ENCODE peak calls at places on chromosomes 1 and 21, in six cellular contexts. One of them, this sample, is unnamed.

GRCh38 chr1:24886241-24886640 is 43.8 kb downstream of the RUNX3 start:
- DNase-seq in neuronal stem cell: no peak
- DNase-seq in IMR-90: no peak
- DNase-seq in mesenchymal stem cell: no peak
- DNase-seq in H9: no peak
- DNase-seq in H1: peak
- DNase-seq in this sample: no peak

GRCh38 chr21:22575165-22575584 is 1577.0 kb downstream of the NCAM2 start:
- DNase-seq in neuronal stem cell: peak
- DNase-seq in IMR-90: no peak
- DNase-seq in mesenchymal stem cell: no peak
- DNase-seq in H9: peak
- DNase-seq in H1: peak
- DNase-seq in this sample: peak

GRCh38 chr1:100614570-100614969 is 76.6 kb downstream of the GPR88 start:
- DNase-seq in neuronal stem cell: no peak
- DNase-seq in IMR-90: no peak
- DNase-seq in mesenchymal stem cell: no peak
- DNase-seq in H9: no peak
- DNase-seq in H1: no peak
- DNase-seq in this sample: no peak

GRCh38 chr1:229022595-229023350 is 248.1 kb upstream of the RAB4A start:
- DNase-seq in neuronal stem cell: no peak
- DNase-seq in IMR-90: no peak
- DNase-seq in mesenchymal stem cell: no peak
- DNase-seq in H9: no peak
- DNase-seq in H1: no peak
- DNase-seq in this sample: no peak

GRCh38 chr1:157517026-157517425 is 35.3 kb downstream of the FCRL5 start:
- DNase-seq in neuronal stem cell: no peak
- DNase-seq in IMR-90: no peak
- DNase-seq in mesenchymal stem cell: no peak
- DNase-seq in H9: no peak
- DNase-seq in H1: no peak
- DNase-seq in this sample: no peak

GRCh38 chr1:14977338-14977931 is 176.1 kb upstream of the TMEM51 start:
- DNase-seq in neuronal stem cell: no peak
- DNase-seq in IMR-90: no peak
- DNase-seq in mesenchymal stem cell: no peak
- DNase-seq in H9: no peak
- DNase-seq in H1: no peak
- DNase-seq in this sample: no peak

GRCh38 chr21:19463966-19464365 is 1060.4 kb upstream of the TMPRSS15 start:
- DNase-seq in neuronal stem cell: no peak
- DNase-seq in IMR-90: no peak
- DNase-seq in mesenchymal stem cell: peak
- DNase-seq in H9: no peak
- DNase-seq in H1: no peak
- DNase-seq in this sample: no peak

GRCh38 chr21:27425172-27425571 is 458.3 kb upstream of the ADAMTS5 start:
- DNase-seq in neuronal stem cell: no peak
- DNase-seq in IMR-90: no peak
- DNase-seq in mesenchymal stem cell: no peak
- DNase-seq in H9: peak
- DNase-seq in H1: no peak
- DNase-seq in this sample: peak

GRCh38 chr1:91997607-91998195 is 32.1 kb upstream of the EPHX4 start:
- DNase-seq in neuronal stem cell: peak
- DNase-seq in IMR-90: peak
- DNase-seq in mesenchymal stem cell: peak
- DNase-seq in H9: no peak
- DNase-seq in H1: no peak
- DNase-seq in this sample: peak

GRCh38 chr1:172898866-172899265 is 151.9 kb downstream of the TNFSF18 start:
- DNase-seq in neuronal stem cell: peak
- DNase-seq in IMR-90: peak
- DNase-seq in mesenchymal stem cell: no peak
- DNase-seq in H9: no peak
- DNase-seq in H1: no peak
- DNase-seq in this sample: no peak

GRCh38 chr1:64878931-64879710 is 87.2 kb downstream of the JAK1 start:
- DNase-seq in neuronal stem cell: no peak
- DNase-seq in IMR-90: peak
- DNase-seq in mesenchymal stem cell: no peak
- DNase-seq in H9: no peak
- DNase-seq in H1: no peak
- DNase-seq in this sample: peak

GRCh38 chr21:33036430-33037162 is 10.9 kb downstream of the OLIG2 start:
- DNase-seq in neuronal stem cell: no peak
- DNase-seq in IMR-90: peak
- DNase-seq in mesenchymal stem cell: peak
- DNase-seq in H9: no peak
- DNase-seq in H1: peak
- DNase-seq in this sample: no peak

GRCh38 chr1:174839211-174839610 is 160.5 kb upstream of the CACYBP start:
- DNase-seq in neuronal stem cell: no peak
- DNase-seq in IMR-90: peak
- DNase-seq in mesenchymal stem cell: no peak
- DNase-seq in H9: no peak
- DNase-seq in H1: no peak
- DNase-seq in this sample: no peak

GRCh38 chr1:230272557-230272956 is 153.6 kb downstream of the PGBD5 start:
- DNase-seq in neuronal stem cell: no peak
- DNase-seq in IMR-90: no peak
- DNase-seq in mesenchymal stem cell: no peak
- DNase-seq in H9: no peak
- DNase-seq in H1: no peak
- DNase-seq in this sample: no peak

GRCh38 chr1:3470650-3471355 is 16.3 kb downstream of the ARHGEF16 start:
- DNase-seq in neuronal stem cell: no peak
- DNase-seq in IMR-90: no peak
- DNase-seq in mesenchymal stem cell: no peak
- DNase-seq in H9: no peak
- DNase-seq in H1: no peak
- DNase-seq in this sample: no peak

GRCh38 chr21:38376693-38377092 is 119.9 kb downstream of the KCNJ15 start:
- DNase-seq in neuronal stem cell: no peak
- DNase-seq in IMR-90: no peak
- DNase-seq in mesenchymal stem cell: no peak
- DNase-seq in H9: no peak
- DNase-seq in H1: no peak
- DNase-seq in this sample: no peak

GRCh38 chr1:147840909-147841308 is 61.7 kb upstream of the GJA8 start:
- DNase-seq in neuronal stem cell: no peak
- DNase-seq in IMR-90: peak
- DNase-seq in mesenchymal stem cell: no peak
- DNase-seq in H9: peak
- DNase-seq in H1: no peak
- DNase-seq in this sample: peak

GRCh38 chr1:32869844-32870614 is 683 bp downstream of the FNDC5 start:
- DNase-seq in neuronal stem cell: no peak
- DNase-seq in IMR-90: no peak
- DNase-seq in mesenchymal stem cell: no peak
- DNase-seq in H9: no peak
- DNase-seq in H1: peak
- DNase-seq in this sample: no peak

GRCh38 chr1:222522105-222522915 is 25.6 kb downstream of the HHIPL2 start:
- DNase-seq in neuronal stem cell: no peak
- DNase-seq in IMR-90: no peak
- DNase-seq in mesenchymal stem cell: no peak
- DNase-seq in H9: no peak
- DNase-seq in H1: no peak
- DNase-seq in this sample: no peak

GRCh38 chr1:81414417-81415087 is 386.2 kb upstream of the ADGRL2 start:
- DNase-seq in neuronal stem cell: peak
- DNase-seq in IMR-90: peak
- DNase-seq in mesenchymal stem cell: peak
- DNase-seq in H9: peak
- DNase-seq in H1: peak
- DNase-seq in this sample: peak

GRCh38 chr1:224106568-224107281 is 7.2 kb upstream of the FBXO28 start:
- DNase-seq in neuronal stem cell: no peak
- DNase-seq in IMR-90: peak
- DNase-seq in mesenchymal stem cell: peak
- DNase-seq in H9: peak
- DNase-seq in H1: peak
- DNase-seq in this sample: peak

GRCh38 chr21:45277101-45278045 is 10.3 kb downstream of the POFUT2 start:
- DNase-seq in neuronal stem cell: no peak
- DNase-seq in IMR-90: no peak
- DNase-seq in mesenchymal stem cell: no peak
- DNase-seq in H9: peak
- DNase-seq in H1: no peak
- DNase-seq in this sample: no peak

GRCh38 chr1:235160965-235161684 is at the start of gene RBM34:
- DNase-seq in neuronal stem cell: peak
- DNase-seq in IMR-90: peak
- DNase-seq in mesenchymal stem cell: peak
- DNase-seq in H9: peak
- DNase-seq in H1: peak
- DNase-seq in this sample: peak

DNA sequence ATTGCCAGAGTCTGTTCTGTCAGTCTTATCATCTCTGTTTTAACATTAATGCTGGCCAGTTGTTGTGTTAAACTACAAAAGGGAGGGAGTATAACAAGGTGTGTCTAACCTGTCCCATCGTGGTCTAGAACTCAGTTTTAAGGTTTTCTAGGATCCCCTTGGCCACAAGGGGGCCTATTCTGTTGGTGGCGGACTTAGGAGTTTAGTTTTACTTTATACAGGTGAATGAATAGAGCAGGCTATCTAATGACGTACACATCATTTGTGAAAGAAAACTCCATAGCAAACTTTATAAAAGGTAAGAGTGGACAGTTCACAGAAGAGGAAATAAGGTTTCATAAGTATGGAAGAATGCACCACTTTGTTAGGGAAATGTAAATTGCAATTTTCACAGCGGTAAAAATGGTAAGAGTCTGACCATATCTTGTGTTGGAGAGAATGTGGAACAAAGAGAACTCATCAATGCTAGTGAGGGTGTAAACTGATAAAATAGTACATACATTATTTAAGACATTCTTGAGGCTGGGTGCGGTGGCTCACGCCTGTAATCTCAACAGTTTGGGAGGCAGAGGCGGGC is 2.5 kb upstream of the ATF6 start:
- DNase-seq in neuronal stem cell: no peak
- DNase-seq in IMR-90: no peak
- DNase-seq in mesenchymal stem cell: peak
- DNase-seq in H9: no peak
- DNase-seq in H1: no peak
- DNase-seq in this sample: peak
- H3K14ac ChIP-seq in neuronal stem cell: no peak
- H3K14ac ChIP-seq in IMR-90: no peak
- H3K14ac ChIP-seq in mesenchymal stem cell: no peak
- H3K14ac ChIP-seq in H9: no peak
- H3K14ac ChIP-seq in H1: no peak
- H3K14ac ChIP-seq in this sample: no peak

GRCh38 chr1:46526689-46527291 is 24.7 kb downstream of the KNCN start:
- DNase-seq in neuronal stem cell: no peak
- DNase-seq in IMR-90: no peak
- DNase-seq in mesenchymal stem cell: no peak
- DNase-seq in H9: peak
- DNase-seq in H1: peak
- DNase-seq in this sample: no peak
- H3K4me2 ChIP-seq in neuronal stem cell: no peak
- H3K4me2 ChIP-seq in IMR-90: no peak
- H3K4me2 ChIP-seq in mesenchymal stem cell: no peak
- H3K4me2 ChIP-seq in H9: peak
- H3K4me2 ChIP-seq in H1: peak
- H3K4me2 ChIP-seq in this sample: no peak

GRCh38 chr1:10599194-10599861 is 124.6 kb downstream of the PEX14 start:
- DNase-seq in neuronal stem cell: no peak
- DNase-seq in IMR-90: peak
- DNase-seq in mesenchymal stem cell: peak
- DNase-seq in H9: no peak
- DNase-seq in H1: peak
- DNase-seq in this sample: peak
- H2AFZ ChIP-seq in neuronal stem cell: no peak
- H2AFZ ChIP-seq in IMR-90: peak
- H2AFZ ChIP-seq in mesenchymal stem cell: no peak
- H2AFZ ChIP-seq in H9: no peak
- H2AFZ ChIP-seq in H1: no peak
- H2AFZ ChIP-seq in this sample: no peak

GRCh38 chr1:213362598-213362997 is 311.6 kb downstream of the RPS6KC1 start:
- DNase-seq in neuronal stem cell: no peak
- DNase-seq in IMR-90: no peak
- DNase-seq in mesenchymal stem cell: no peak
- DNase-seq in H9: no peak
- DNase-seq in H1: no peak
- DNase-seq in this sample: no peak

DNA sequence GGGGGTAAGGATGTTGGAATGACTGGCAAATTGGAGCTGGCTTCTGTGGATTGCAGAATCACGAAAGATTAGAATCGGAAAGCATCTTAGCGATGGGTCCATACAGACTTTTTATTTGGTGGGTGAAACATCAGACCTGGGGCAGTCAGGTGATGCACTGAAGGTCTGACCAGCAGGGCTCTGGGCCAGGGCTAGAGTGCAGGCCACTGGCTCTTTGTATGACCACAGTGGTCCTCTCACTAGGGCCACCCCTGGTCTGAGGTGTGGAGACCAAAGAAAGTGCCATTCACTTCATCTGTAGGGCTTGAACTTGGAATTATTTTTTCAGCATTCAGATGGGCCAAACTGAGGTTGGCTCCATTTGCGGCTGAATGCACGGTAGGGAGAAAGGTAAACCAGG is 306.4 kb downstream of the RPS6KC1 start:
- DNase-seq in neuronal stem cell: no peak
- DNase-seq in IMR-90: no peak
- DNase-seq in mesenchymal stem cell: no peak
- DNase-seq in H9: no peak
- DNase-seq in H1: no peak
- DNase-seq in this sample: no peak
- H3K14ac ChIP-seq in neuronal stem cell: no peak
- H3K14ac ChIP-seq in IMR-90: no peak
- H3K14ac ChIP-seq in mesenchymal stem cell: no peak
- H3K14ac ChIP-seq in H9: no peak
- H3K14ac ChIP-seq in H1: no peak
- H3K14ac ChIP-seq in this sample: no peak